ENCODE peak calls at places on chromosomes 4 and X, in nine cellular contexts. S is esophagus squamous epithelium, F is Peyer's patch, L is heart left ventricle, B is suprapubic skin, Z is right lobe of liver, E is ovary, P is erythroblast, G is breast epithelium. H is an unnamed sample.

GRCh38 chr4:181911420-181911819 is 331.8 kb upstream of the TENM3 start:
- DNase-seq in G (no peak), Z (no peak), P (no peak), L (no peak), S (no peak), B (no peak), E (no peak), F (no peak), H (no peak)

GRCh38 chr4:39732728-39733127 is 34.8 kb downstream of the UBE2K start:
- DNase-seq in E (no peak), P (no peak), F (no peak), L (no peak), Z (no peak), S (no peak), G (no peak), B (no peak), H (no peak)

GRCh38 chrX:118976599-118977340 is 2.4 kb downstream of the LONRF3 start:
- DNase-seq in B (peak), L (peak), G (peak), P (peak), S (no peak), E (peak), Z (peak), F (peak), H (peak)

GRCh38 chrX:110167952-110168451 is 149.9 kb downstream of the AMMECR1 start:
- DNase-seq in G (no peak), Z (no peak), B (no peak), S (no peak), P (peak), L (no peak), F (no peak), E (no peak), H (no peak)

GRCh38 chr4:182280439-182281111 is 37.4 kb downstream of the TENM3 start:
- DNase-seq in P (no peak), B (no peak), S (no peak), F (no peak), G (no peak), Z (no peak), E (no peak), L (no peak), H (no peak)

GRCh38 chr4:141391293-141391692 is 170.6 kb downstream of the ZNF330 start:
- DNase-seq in P (no peak), L (no peak), B (no peak), E (no peak), F (no peak), S (no peak), G (no peak), Z (no peak), H (no peak)

GRCh38 chr4:48047421-48047844 is 30.9 kb downstream of the NIPAL1 start:
- DNase-seq in P (no peak), G (no peak), E (no peak), S (no peak), B (no peak), F (no peak), L (no peak), Z (peak), H (no peak)

GRCh38 chr4:99202536-99202935 is 16.5 kb downstream of the ADH6 start:
- DNase-seq in G (no peak), Z (no peak), E (no peak), F (no peak), P (no peak), B (no peak), S (no peak), L (no peak), H (peak)

GRCh38 chr4:169689681-169690080 is 68.1 kb downstream of the HPF1 start:
- DNase-seq in S (no peak), Z (no peak), G (no peak), E (no peak), L (no peak), F (no peak), B (no peak), P (no peak), H (no peak)

GRCh38 chr4:65661469-65661868 is 8.8 kb downstream of the EPHA5 start:
- DNase-seq in G (no peak), P (no peak), E (no peak), Z (no peak), F (no peak), S (no peak), L (no peak), B (no peak), H (peak)

GRCh38 chrX:17738002-17738713 is 865 bp downstream of the SCML1 start:
- DNase-seq in S (no peak), G (peak), E (peak), F (peak), L (peak), B (no peak), P (peak), Z (peak), H (peak)

GRCh38 chrX:69186651-69187050 is 21.4 kb upstream of the PJA1 start:
- DNase-seq in G (no peak), S (no peak), F (no peak), B (no peak), L (no peak), Z (no peak), E (no peak), P (no peak), H (no peak)

GRCh38 chr4:58665649-58666048 is 1555.5 kb upstream of the IGFBP7 start:
- DNase-seq in S (no peak), G (no peak), Z (no peak), E (no peak), P (no peak), F (no peak), L (no peak), B (no peak), H (no peak)

GRCh38 chr4:14856076-14856926 is 146.0 kb upstream of the CPEB2 start:
- DNase-seq in F (no peak), P (peak), B (peak), S (peak), E (no peak), Z (no peak), G (no peak), L (no peak), H (peak)

GRCh38 chr4:31051565-31051964 is 331.4 kb downstream of the PCDH7 start:
- DNase-seq in B (no peak), S (no peak), G (no peak), L (no peak), Z (no peak), P (no peak), F (no peak), E (no peak), H (no peak)

GRCh38 chrX:136725446-136726104 is 55.2 kb downstream of the ARHGEF6 start:
- DNase-seq in P (no peak), G (no peak), B (no peak), L (no peak), Z (no peak), S (no peak), F (no peak), E (no peak), H (peak)

GRCh38 chr4:163693776-163694175 is 199.3 kb downstream of the TMA16 start:
- DNase-seq in B (no peak), E (no peak), Z (no peak), G (no peak), L (no peak), P (no peak), F (no peak), S (no peak), H (no peak)

GRCh38 chr4:101599620-101600019 is 190.9 kb upstream of the BANK1 start:
- DNase-seq in Z (no peak), B (no peak), F (no peak), L (no peak), G (no peak), S (no peak), P (no peak), E (no peak), H (no peak)

GRCh38 chr4:186104114-186104894 is at the start of gene FAM149A:
- DNase-seq in F (peak), G (no peak), L (no peak), B (no peak), E (peak), P (no peak), Z (peak), S (no peak), H (peak)

GRCh38 chrX:147917700-147918694 is 6.3 kb downstream of the FMR1 start:
- DNase-seq in L (no peak), P (peak), S (no peak), F (no peak), E (no peak), Z (no peak), G (no peak), B (no peak), H (no peak)

GRCh38 chr4:646460-646859 is 21.1 kb downstream of the PDE6B start:
- DNase-seq in P (no peak), B (no peak), L (no peak), G (no peak), S (no peak), E (no peak), F (no peak), Z (no peak), H (no peak)

GRCh38 chrX:84118769-84119168 is 69.2 kb downstream of the RPS6KA6 start:
- DNase-seq in B (no peak), L (no peak), P (no peak), S (no peak), E (no peak), F (no peak), G (no peak), Z (no peak), H (no peak)

GRCh38 chr4:78673258-78673817 is 102.8 kb upstream of the BMP2K start:
- DNase-seq in S (no peak), G (no peak), Z (no peak), E (no peak), L (no peak), P (no peak), F (no peak), B (no peak), H (no peak)

GRCh38 chr4:101471201-101471600 is 123.9 kb upstream of the PPP3CA start:
- DNase-seq in Z (no peak), L (no peak), P (no peak), S (no peak), G (no peak), B (no peak), E (no peak), F (no peak), H (no peak)

GRCh38 chr4:127622923-127623754 is 9.6 kb upstream of the INTU start:
- DNase-seq in G (no peak), B (no peak), L (no peak), S (no peak), F (peak), P (peak), Z (peak), E (peak), H (peak)

GRCh38 chr4:6576932-6577331 is 1.9 kb downstream of the MAN2B2 start:
- DNase-seq in Z (no peak), G (no peak), L (no peak), S (no peak), E (no peak), F (no peak), P (no peak), B (no peak), H (no peak)

GRCh38 chr4:6576512-6576911 is 1.5 kb downstream of the MAN2B2 start:
- DNase-seq in P (no peak), Z (peak), L (no peak), S (no peak), B (no peak), G (peak), F (no peak), E (peak), H (no peak)

GRCh38 chr4:6577409-6577808 is 2.4 kb downstream of the MAN2B2 start:
- DNase-seq in Z (no peak), F (no peak), E (no peak), L (no peak), P (no peak), B (no peak), G (no peak), S (no peak), H (no peak)

GRCh38 chr4:6580353-6580752 is 5.4 kb downstream of the MAN2B2 start:
- DNase-seq in E (no peak), Z (no peak), G (no peak), P (no peak), B (no peak), L (no peak), S (no peak), F (no peak), H (no peak)

GRCh38 chr4:6578221-6578620 is 3.2 kb downstream of the MAN2B2 start:
- DNase-seq in F (no peak), L (no peak), E (no peak), S (no peak), G (no peak), Z (no peak), P (no peak), B (no peak), H (no peak)
- TF ChIP-seq POLR2A in F (no peak), L (no peak), E (no peak), S (no peak), G (no peak), Z (no peak), P (no peak), B (no peak), H (no peak)

DNA sequence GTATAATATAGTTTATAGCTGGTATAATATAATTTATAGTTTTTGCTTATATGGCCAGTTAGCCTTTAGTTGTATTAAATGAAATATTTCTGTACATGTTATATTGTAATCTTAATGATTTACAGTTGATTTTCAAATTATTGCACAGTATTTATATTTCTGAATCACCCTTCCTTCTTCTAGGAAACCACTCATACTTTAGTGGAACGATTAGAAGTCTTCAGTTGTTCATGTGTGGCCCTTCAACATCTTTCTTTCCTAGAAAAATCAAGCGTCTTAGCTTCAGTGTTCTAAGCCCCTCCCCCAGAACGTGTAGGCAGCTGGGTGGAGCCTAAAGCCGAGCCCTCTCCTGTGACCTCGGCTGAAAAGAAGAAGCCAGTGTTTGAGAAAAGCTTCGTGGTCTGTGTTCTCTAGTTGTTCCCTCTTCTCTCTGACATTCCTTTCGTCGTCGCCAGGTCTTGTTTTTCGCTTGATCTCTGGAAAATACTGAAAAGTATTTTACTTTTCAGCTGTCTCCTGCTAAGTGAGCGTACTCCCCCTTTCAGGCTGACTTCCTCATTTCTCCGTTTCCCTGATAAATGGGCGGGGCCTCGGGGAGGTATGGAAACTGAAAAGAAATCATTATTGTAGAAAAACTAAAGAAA is at the start of gene C4orf33:
- DNase-seq in B (peak), S (peak), G (peak), L (peak), F (peak), E (peak), P (peak), Z (peak), H (peak)
- TF ChIP-seq POLR2A in B (no peak), S (no peak), G (no peak), L (no peak), F (peak), E (no peak), P (peak), Z (peak), H (no peak)

GRCh38 chr4:56530269-56531148 is 24.9 kb downstream of the ARL9 start:
- DNase-seq in P (peak), B (peak), L (peak), G (peak), Z (peak), S (peak), E (peak), F (peak), H (peak)
- TF ChIP-seq POLR2A in P (peak), B (no peak), L (no peak), G (no peak), Z (no peak), S (no peak), E (no peak), F (no peak), H (no peak)

GRCh38 chrX:103586659-103587058 is 1.3 kb downstream of the TCEAL4 start:
- DNase-seq in E (no peak), F (no peak), Z (no peak), S (no peak), L (no peak), G (no peak), P (no peak), B (no peak), H (no peak)

GRCh38 chrX:103584606-103585005 is 709 bp upstream of the TCEAL4 start:
- DNase-seq in L (no peak), B (no peak), F (no peak), G (no peak), Z (no peak), S (no peak), E (no peak), P (no peak), H (no peak)

GRCh38 chrX:103586314-103586646 is 965 bp downstream of the TCEAL4 start:
- DNase-seq in F (peak), L (no peak), E (no peak), Z (peak), G (no peak), S (no peak), P (no peak), B (no peak), H (peak)

DNA sequence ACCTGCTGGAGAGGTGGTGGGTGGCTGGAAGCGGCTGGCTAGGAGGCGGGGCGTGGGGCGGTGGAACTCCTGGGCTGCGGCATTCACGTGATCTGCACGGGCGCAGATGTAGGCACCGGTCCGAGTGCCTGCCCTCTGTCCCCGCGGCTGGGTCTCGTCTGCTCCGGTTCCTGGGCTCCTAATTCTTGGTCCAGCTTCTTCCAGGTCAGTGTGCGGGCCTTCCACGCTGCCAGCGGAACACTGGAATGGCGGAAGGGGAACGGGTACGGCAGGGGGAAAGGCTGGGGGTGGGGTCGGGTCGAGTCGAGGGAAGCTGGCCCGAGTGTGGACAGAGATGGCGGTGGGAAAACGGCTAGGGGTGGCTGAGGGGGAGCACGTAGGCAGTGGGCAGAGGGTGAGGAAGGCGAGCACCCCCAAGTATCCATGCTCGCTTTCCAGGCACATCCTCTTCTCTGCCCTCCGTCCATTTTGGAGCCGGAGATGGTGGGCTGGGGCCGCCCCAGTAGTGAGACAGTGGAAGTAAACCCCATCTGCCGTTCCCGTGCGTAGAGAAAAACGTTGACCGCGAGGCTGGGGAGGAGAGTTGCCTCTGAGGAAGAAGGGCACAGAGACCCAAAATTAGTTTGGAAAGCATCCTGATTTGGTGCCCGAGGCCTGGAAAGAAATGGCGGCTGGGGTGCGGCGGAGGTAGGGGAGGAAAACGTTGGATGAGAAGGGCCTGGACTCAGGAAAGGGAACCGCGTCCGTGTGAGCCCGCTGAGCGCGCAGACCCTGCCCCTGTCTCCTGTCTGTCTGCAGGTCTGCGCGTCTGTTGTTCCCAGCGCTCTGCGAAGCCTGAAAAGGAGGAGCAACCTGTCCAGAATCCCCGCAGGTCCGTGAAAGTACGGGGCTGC is at the start of gene TCEAL4:
- DNase-seq in S (no peak), Z (peak), L (peak), E (peak), F (peak), P (peak), G (peak), B (peak), H (peak)
- TF ChIP-seq POLR2A in S (peak), Z (peak), L (no peak), E (peak), F (peak), P (no peak), G (no peak), B (no peak), H (peak)